ENCODE peak calls at places on chromosome 15, in ten cellular contexts. V, K, I, H, P, E, M, Y, D and A are unnamed samples.

GRCh38 chr15:38254065-38254883 is 1.6 kb downstream of the SPRED1 start:
- DNase-seq in V (peak; percentile 28), K (no peak), I (no peak), H (peak; percentile 70), P (peak; percentile 53), E (peak; percentile 67), M (peak; percentile 73), Y (peak; percentile 26), D (peak; percentile 75), A (no peak)

GRCh38 chr15:42921049-42921731 is 612 bp upstream of the TTBK2 start:
- DNase-seq in V (peak; percentile 42), K (peak; percentile 66), I (peak; percentile 64), H (no peak), P (peak; percentile 27), E (no peak), M (peak; percentile 20), Y (peak; percentile 36), D (peak; percentile 45), A (peak; percentile 49)

GRCh38 chr15:29822100-29822684 is at the start of gene TJP1:
- DNase-seq in V (peak; percentile 87), K (peak; percentile 85), I (peak; percentile 87), H (peak; percentile 85), P (peak; percentile 83), E (peak; percentile 93), M (peak; percentile 76), Y (peak; percentile 87), D (peak; percentile 72), A (peak; percentile 72)

GRCh38 chr15:85785887-85786777 is 8.6 kb downstream of the KLHL25 start:
- DNase-seq in V (peak; percentile 82), K (peak; percentile 82), I (peak; percentile 44), H (no peak), P (no peak), E (no peak), M (peak; percentile 72), Y (peak; percentile 61), D (peak; percentile 28), A (no peak)

GRCh38 chr15:42401544-42402478 is 42.5 kb downstream of the CAPN3 start:
- DNase-seq in V (no peak), K (no peak), I (no peak), H (no peak), P (no peak), E (no peak), M (no peak), Y (no peak), D (peak; percentile 16), A (no peak)

GRCh38 chr15:100934735-100935134 is 15.6 kb downstream of the LRRK1 start:
- DNase-seq in V (no peak), K (no peak), I (no peak), H (no peak), P (no peak), E (no peak), M (no peak), Y (no peak), D (no peak), A (no peak)

GRCh38 chr15:101499863-101500713 is 10.6 kb upstream of the PCSK6 start:
- DNase-seq in V (peak; percentile 88), K (peak; percentile 96), I (no peak), H (no peak), P (peak; percentile 73), E (no peak), M (no peak), Y (peak; percentile 82), D (no peak), A (peak; percentile 96)

GRCh38 chr15:70238917-70239316 is 141.2 kb upstream of the TLE3 start:
- DNase-seq in V (no peak), K (no peak), I (no peak), H (no peak), P (no peak), E (no peak), M (no peak), Y (no peak), D (no peak), A (no peak)

GRCh38 chr15:27679621-27680521 is 419.2 kb downstream of the OCA2 start:
- DNase-seq in V (no peak), K (no peak), I (no peak), H (no peak), P (no peak), E (peak; percentile 46), M (peak; percentile 47), Y (no peak), D (no peak), A (no peak)

GRCh38 chr15:65529754-65530317 is 427 bp upstream of the HACD3 start:
- DNase-seq in V (no peak), K (no peak), I (no peak), H (no peak), P (no peak), E (no peak), M (no peak), Y (no peak), D (no peak), A (no peak)

GRCh38 chr15:73383310-73384185 is 14.8 kb upstream of the HCN4 start:
- DNase-seq in V (no peak), K (no peak), I (no peak), H (no peak), P (no peak), E (peak; percentile 65), M (no peak), Y (no peak), D (no peak), A (no peak)

GRCh38 chr15:68365140-68365745 is 66.7 kb downstream of the ITGA11 start:
- DNase-seq in V (no peak), K (no peak), I (no peak), H (no peak), P (no peak), E (no peak), M (no peak), Y (no peak), D (peak; percentile 57), A (no peak)

GRCh38 chr15:39083213-39083612 is 497.7 kb upstream of the THBS1 start:
- DNase-seq in V (no peak), K (no peak), I (no peak), H (no peak), P (no peak), E (no peak), M (peak; percentile 82), Y (no peak), D (no peak), A (no peak)

GRCh38 chr15:94815110-94815726 is 583.9 kb downstream of the MCTP2 start:
- DNase-seq in V (no peak), K (no peak), I (no peak), H (no peak), P (no peak), E (no peak), M (no peak), Y (no peak), D (no peak), A (no peak)

GRCh38 chr15:76904461-76905012 is 603 bp downstream of the SCAPER start:
- DNase-seq in V (no peak), K (peak; percentile 67), I (no peak), H (no peak), P (peak; percentile 28), E (peak; percentile 45), M (peak; percentile 6), Y (no peak), D (peak; percentile 42), A (no peak)

GRCh38 chr15:70032509-70032908 is 65.2 kb downstream of the TLE3 start:
- DNase-seq in V (no peak), K (no peak), I (no peak), H (peak; percentile 44), P (no peak), E (no peak), M (no peak), Y (no peak), D (no peak), A (no peak)

GRCh38 chr15:34154725-34155204 is 52.9 kb downstream of the PGBD4 start:
- DNase-seq in V (no peak), K (no peak), I (no peak), H (no peak), P (no peak), E (no peak), M (peak; percentile 43), Y (no peak), D (no peak), A (no peak)

GRCh38 chr15:39585871-39586301 is 5.0 kb downstream of the THBS1 start:
- DNase-seq in V (no peak), K (no peak), I (no peak), H (no peak), P (no peak), E (no peak), M (no peak), Y (no peak), D (no peak), A (no peak)

GRCh38 chr15:67094001-67094826 is 28.8 kb downstream of the SMAD3 start:
- DNase-seq in V (no peak), K (no peak), I (no peak), H (no peak), P (no peak), E (no peak), M (no peak), Y (no peak), D (no peak), A (no peak)
- H3K4me1 ChIP-seq in V (no peaks in the 10 kb centered on the region), K (peaks cover 75% of the 10 kb centered on the region), I (peaks cover 26% of the 10 kb centered on the region), H (peaks cover 31% of the 10 kb centered on the region), P (peaks cover 83% of the 10 kb centered on the region), E (peaks cover 58% of the 10 kb centered on the region), M (peaks cover 61% of the 10 kb centered on the region), Y (peaks cover 28% of the 10 kb centered on the region), D (peaks cover 43% of the 10 kb centered on the region), A (peaks cover 24% of the 10 kb centered on the region)

DNA sequence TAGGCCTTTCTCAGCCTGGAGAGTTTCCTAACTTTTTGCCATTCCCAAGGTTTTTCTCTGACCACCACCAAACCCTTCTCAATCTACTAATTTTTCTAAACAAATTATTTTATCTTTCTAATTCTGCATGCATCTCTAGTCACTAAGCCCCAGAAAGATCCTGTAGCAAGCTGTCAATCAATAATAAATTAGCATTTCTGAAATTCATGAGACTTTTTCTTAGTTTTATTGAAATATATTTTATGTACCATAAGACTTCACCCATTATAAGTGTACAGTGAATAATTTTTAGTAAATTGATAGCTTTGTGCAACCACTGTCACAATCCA is 22.4 kb upstream of the AP4E1 start:
- DNase-seq in V (no peak), K (no peak), I (no peak), H (no peak), P (no peak), E (no peak), M (no peak), Y (no peak), D (no peak), A (no peak)
- TF ChIP-seq CTCF in V (no peak), K (no peak), I (no peak), H (no peak), P (no peak), E (no peak), M (no peak), Y (no peak), D (no peak), A (no peak)

DNA sequence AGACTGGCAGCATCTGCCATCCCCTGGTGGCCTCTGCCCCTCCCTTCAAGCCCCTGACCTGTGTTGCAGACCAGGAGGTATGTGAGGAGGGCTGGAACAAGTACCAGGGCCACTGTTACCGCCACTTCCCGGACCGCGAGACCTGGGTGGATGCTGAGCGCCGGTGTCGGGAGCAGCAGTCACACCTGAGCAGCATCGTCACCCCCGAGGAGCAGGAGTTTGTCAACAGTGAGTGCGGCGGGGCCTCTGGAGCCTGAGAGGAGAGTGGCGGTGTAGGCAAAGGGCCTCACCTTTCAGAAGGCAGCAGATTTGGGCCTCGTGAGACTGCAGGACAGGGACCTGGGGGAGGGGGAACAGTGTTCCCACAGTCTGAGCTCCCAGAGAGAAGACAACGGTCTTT is 24.0 kb downstream of the HAPLN3 start:
- DNase-seq in V (no peak), K (no peak), I (no peak), H (no peak), P (no peak), E (no peak), M (no peak), Y (no peak), D (no peak), A (no peak)
- H3K4me1 ChIP-seq in V (no peaks in the 10 kb centered on the region), K (peaks cover 4% of the 10 kb centered on the region), I (no peaks in the 10 kb centered on the region), H (peaks cover 6% of the 10 kb centered on the region), P (no peaks in the 10 kb centered on the region), E (no peaks in the 10 kb centered on the region), M (no peaks in the 10 kb centered on the region), Y (no peaks in the 10 kb centered on the region), D (no peaks in the 10 kb centered on the region), A (no peaks in the 10 kb centered on the region)

GRCh38 chr15:96353931-96354730 is 23.6 kb downstream of the NR2F2 start:
- DNase-seq in V (peak; percentile 64), K (peak; percentile 79), I (peak; percentile 88), H (peak; percentile 81), P (peak; percentile 68), E (no peak), M (peak; percentile 67), Y (peak; percentile 46), D (peak; percentile 87), A (no peak)
- TF ChIP-seq CTCF in V (peak; percentile 18), K (peak; percentile 30), I (peak; percentile 84), H (peak; percentile 33), P (peak; percentile 45), E (peak; percentile 85), M (peak; percentile 68), Y (peak; percentile 33), D (peak; percentile 85), A (no peak)